ENCODE peak calls at places on chromosomes 6 and 20, in four cellular contexts. V is fibroblast of lung, O is progenitor cell of endocrine pancreas, T is foreskin fibroblast. E is an unnamed sample.

GRCh38 chr6:73515204-73516101 is 5.4 kb downstream of the EEF1A1 start:
- DNase-seq in V (peak), O (no peak), T (peak), E (no peak)

GRCh38 chr6:84466521-84466920 is 239.1 kb upstream of the CEP162 start:
- DNase-seq in V (peak), O (no peak), T (peak), E (no peak)

GRCh38 chr20:8721098-8721497 is 347.8 kb upstream of the PLCB4 start:
- DNase-seq in V (peak), O (peak), T (peak), E (no peak)

GRCh38 chr6:49551126-49551865 is 828 bp downstream of the C6orf141 start:
- DNase-seq in V (no peak), O (peak), T (peak), E (no peak)

GRCh38 chr6:149938571-149939462 is 3.0 kb upstream of the ULBP2 start:
- DNase-seq in V (no peak), O (no peak), T (peak), E (peak)

GRCh38 chr6:96153775-96154174 is 138.0 kb downstream of the FUT9 start:
- DNase-seq in V (no peak), O (no peak), T (no peak), E (no peak)

GRCh38 chr20:57983082-57983481 is 245.4 kb downstream of the ANKRD60 start:
- DNase-seq in V (no peak), O (no peak), T (no peak), E (no peak)

GRCh38 chr6:156686429-156686939 is 90.7 kb upstream of the ARID1B start:
- DNase-seq in V (peak), O (no peak), T (peak), E (no peak)

GRCh38 chr6:127762284-127762683 is 138.6 kb downstream of the THEMIS start:
- DNase-seq in V (no peak), O (no peak), T (no peak), E (no peak)

GRCh38 chr20:59725476-59726119 is 121.3 kb downstream of the PHACTR3 start:
- DNase-seq in V (no peak), O (no peak), T (no peak), E (no peak)

GRCh38 chr6:127547909-127548649 is 28.9 kb upstream of the C6orf58 start:
- DNase-seq in V (peak), O (no peak), T (peak), E (no peak)

GRCh38 chr6:42199106-42199981 is 4.6 kb upstream of the GUCA1B start:
- DNase-seq in V (peak), O (no peak), T (peak), E (no peak)

GRCh38 chr20:48189177-48189576 is 403.9 kb upstream of the SULF2 start:
- DNase-seq in V (peak), O (no peak), T (no peak), E (no peak)

GRCh38 chr6:120137492-120137891 is 787.9 kb upstream of the MAN1A1 start:
- DNase-seq in V (no peak), O (no peak), T (no peak), E (no peak)

GRCh38 chr6:43811101-43812099 is 41.4 kb downstream of the VEGFA start:
- DNase-seq in V (no peak), O (no peak), T (no peak), E (no peak)

GRCh38 chr6:37516076-37516919 is 16.6 kb upstream of the CCDC167 start:
- DNase-seq in V (no peak), O (no peak), T (peak), E (peak)

GRCh38 chr6:6851059-6851658 is 256.6 kb upstream of the RREB1 start:
- DNase-seq in V (peak), O (no peak), T (peak), E (no peak)

DNA sequence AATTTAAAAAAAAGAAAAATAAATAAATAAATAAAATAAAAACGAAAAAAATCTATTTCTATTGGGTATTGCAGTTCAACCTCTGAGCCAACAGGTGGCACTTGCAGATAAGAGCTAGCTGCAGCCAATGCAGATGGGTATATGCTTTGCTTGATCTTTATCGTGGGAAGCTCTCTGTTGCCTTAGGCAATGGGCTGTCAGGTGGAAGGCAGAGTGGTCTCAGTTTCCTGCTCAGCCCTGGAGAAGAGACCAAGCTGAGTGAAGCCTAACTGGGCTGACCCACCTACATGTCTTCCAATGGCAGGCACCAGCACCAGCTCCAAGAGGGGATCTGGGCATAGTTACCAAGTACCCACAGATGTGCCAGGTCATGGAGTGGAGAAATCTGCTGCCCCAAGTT is 95.0 kb downstream of the AK9 start:
- DNase-seq in V (peak), O (no peak), T (peak), E (no peak)
- TF ChIP-seq CTCF in V (peak), O (peak), T (peak), E (no peak)

DNA sequence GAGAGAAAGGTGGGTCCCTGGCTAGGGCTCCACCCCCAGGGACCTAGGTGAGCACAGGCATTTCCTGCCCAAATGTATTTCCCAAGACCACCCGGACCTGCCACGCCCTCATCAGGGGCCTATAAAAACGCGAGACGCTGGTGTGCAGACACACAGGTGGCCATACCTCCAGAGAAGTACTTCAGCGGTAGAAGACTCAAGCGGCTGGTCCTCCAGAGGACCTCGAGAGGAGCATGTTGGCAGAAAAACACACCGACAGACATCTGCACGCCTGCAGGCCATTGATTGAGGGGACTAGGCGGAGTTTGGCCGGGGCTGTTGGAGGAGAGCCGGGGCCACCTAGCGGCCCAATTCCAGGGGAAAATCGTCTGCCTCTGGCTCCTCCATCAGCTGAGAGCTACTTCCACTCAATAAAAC is 695.8 kb upstream of the MMS22L start:
- DNase-seq in V (no peak), O (no peak), T (no peak), E (no peak)
- TF ChIP-seq CTCF in V (no peak), O (peak), T (no peak), E (no peak)

DNA sequence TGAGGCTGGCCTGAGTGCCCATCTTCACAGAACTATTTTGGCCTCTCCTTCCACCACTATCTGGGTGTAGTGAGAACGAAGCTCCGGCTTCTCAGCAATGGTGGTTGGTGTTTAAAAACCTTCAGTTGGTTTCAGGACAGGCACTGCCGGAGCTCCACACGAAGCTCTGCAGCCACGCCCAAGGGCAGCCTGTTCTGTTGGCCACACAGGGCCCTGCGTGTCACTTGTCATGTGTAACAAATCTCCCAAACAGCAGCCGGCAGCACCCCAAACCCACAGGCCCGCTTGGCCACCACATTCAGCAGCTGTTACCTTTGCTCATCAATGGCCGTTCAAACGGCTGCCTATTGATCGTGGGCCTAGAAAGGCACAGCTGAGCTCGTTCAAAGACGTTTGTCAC is 97.5 kb downstream of the ERMARD start:
- DNase-seq in V (no peak), O (no peak), T (no peak), E (no peak)
- TF ChIP-seq CTCF in V (no peak), O (no peak), T (no peak), E (no peak)

GRCh38 chr20:49843770-49844169 is 31.1 kb downstream of the SLC9A8 start:
- DNase-seq in V (no peak), O (no peak), T (no peak), E (no peak)

GRCh38 chr20:49835031-49835430 is 22.4 kb downstream of the SLC9A8 start:
- DNase-seq in V (no peak), O (no peak), T (peak), E (no peak)

GRCh38 chr20:49843139-49843538 is 30.5 kb downstream of the SLC9A8 start:
- DNase-seq in V (no peak), O (no peak), T (no peak), E (no peak)

GRCh38 chr20:49833483-49833882 is 20.9 kb downstream of the SLC9A8 start:
- DNase-seq in V (no peak), O (no peak), T (no peak), E (no peak)

DNA sequence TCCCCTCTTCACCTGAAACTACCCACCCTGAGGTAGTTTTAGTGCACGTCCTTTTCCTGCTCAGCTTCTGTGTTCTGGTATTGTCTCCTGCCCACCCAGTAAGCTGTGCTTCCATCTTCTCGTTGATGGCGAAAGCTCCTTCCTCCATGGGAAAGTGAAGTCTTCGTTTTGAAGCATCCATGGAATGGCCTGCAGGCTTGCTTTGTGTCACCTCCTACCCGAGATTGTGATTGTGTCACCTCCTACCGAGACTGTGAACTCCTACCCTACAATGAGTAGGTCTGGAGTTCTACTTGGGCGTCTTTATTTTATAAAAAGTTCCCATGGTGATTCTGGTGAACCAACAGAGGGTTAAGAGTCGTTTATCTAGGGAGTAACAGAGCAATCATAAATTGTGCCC is 25.9 kb downstream of the SLC9A8 start:
- DNase-seq in V (no peak), O (no peak), T (no peak), E (no peak)
- TF ChIP-seq CTCF in V (no peak), O (no peak), T (no peak), E (no peak)